ENCODE peak calls at places on chromosomes 3 and 15, in eight cellular contexts. J, M, H, D, N, L, O and R are unnamed samples.

GRCh38 chr3:139505829-139506386 is 29.6 kb upstream of the RBP2 start:
- DNase-seq in N (no peak), O (no peak), H (no peak), J (no peak), D (no peak), M (no peak), L (no peak), R (no peak)

GRCh38 chr3:143928541-143929255 is 42.9 kb upstream of the DIPK2A start:
- DNase-seq in D (no peak), H (no peak), J (no peak), M (no peak), L (no peak), O (no peak), N (no peak), R (no peak)

GRCh38 chr3:43996379-43997301 is 245.0 kb upstream of the TOPAZ1 start:
- DNase-seq in J (peak), H (no peak), D (peak), M (no peak), L (no peak), O (no peak), N (peak), R (no peak)

GRCh38 chr15:59105839-59106238 is 893 bp downstream of the CCNB2 start:
- DNase-seq in J (no peak), D (no peak), M (no peak), L (no peak), H (no peak), N (no peak), O (no peak), R (no peak)

GRCh38 chr15:62719316-62719715 is 323.2 kb upstream of the TPM1 start:
- DNase-seq in O (no peak), J (no peak), N (no peak), D (no peak), L (no peak), M (no peak), H (no peak), R (no peak)

GRCh38 chr3:13890377-13891016 is 10.6 kb upstream of the WNT7A start:
- DNase-seq in M (peak), L (no peak), D (peak), H (no peak), O (no peak), N (no peak), J (no peak), R (no peak)

GRCh38 chr3:101902041-101902440 is 52.7 kb downstream of the NFKBIZ start:
- DNase-seq in M (no peak), N (peak), H (no peak), L (no peak), J (no peak), O (no peak), D (no peak), R (no peak)

GRCh38 chr3:40312661-40313226 is 3.2 kb downstream of the EIF1B start:
- DNase-seq in D (no peak), N (no peak), M (no peak), L (no peak), O (no peak), J (no peak), H (no peak), R (no peak)

GRCh38 chr3:194781617-194782016 is 95.9 kb downstream of the FAM43A start:
- DNase-seq in N (no peak), H (no peak), J (no peak), M (no peak), O (no peak), D (no peak), L (no peak), R (no peak)

GRCh38 chr15:63456253-63456652 is 48.1 kb upstream of the USP3 start:
- DNase-seq in H (peak), D (no peak), N (no peak), M (no peak), L (no peak), O (no peak), J (no peak), R (no peak)

GRCh38 chr15:66721501-66721937 is 19.5 kb downstream of the SMAD6 start:
- DNase-seq in J (no peak), O (no peak), D (no peak), M (no peak), N (no peak), H (no peak), L (no peak), R (no peak)

GRCh38 chr15:79450648-79451047 is 18.5 kb downstream of the MINAR1 start:
- DNase-seq in O (no peak), H (no peak), N (no peak), M (no peak), L (no peak), D (no peak), J (no peak), R (no peak)

GRCh38 chr15:98142584-98142983 is 182.1 kb downstream of the ARRDC4 start:
- DNase-seq in L (no peak), H (no peak), D (no peak), N (no peak), J (no peak), M (no peak), O (no peak), R (no peak)

GRCh38 chr3:177427096-177427495 is 229.8 kb upstream of the TBL1XR1 start:
- DNase-seq in D (no peak), M (no peak), O (no peak), J (peak), N (no peak), H (no peak), L (no peak), R (no peak)

GRCh38 chr3:47002490-47003410 is 23.3 kb downstream of the NBEAL2 start:
- DNase-seq in M (peak), D (peak), O (no peak), N (no peak), H (no peak), J (no peak), L (no peak), R (no peak)

GRCh38 chr15:96363692-96364091 is 33.2 kb downstream of the NR2F2 start:
- DNase-seq in J (peak), O (no peak), L (no peak), M (no peak), N (no peak), H (no peak), D (no peak), R (no peak)

GRCh38 chr3:168040624-168041208 is 55.0 kb downstream of the GOLIM4 start:
- DNase-seq in H (no peak), J (no peak), D (no peak), O (no peak), L (no peak), N (peak), M (no peak), R (no peak)

GRCh38 chr3:13705051-13705450 is 156.1 kb downstream of the FBLN2 start:
- DNase-seq in N (no peak), D (no peak), O (no peak), J (no peak), M (no peak), H (peak), L (no peak), R (no peak)

DNA sequence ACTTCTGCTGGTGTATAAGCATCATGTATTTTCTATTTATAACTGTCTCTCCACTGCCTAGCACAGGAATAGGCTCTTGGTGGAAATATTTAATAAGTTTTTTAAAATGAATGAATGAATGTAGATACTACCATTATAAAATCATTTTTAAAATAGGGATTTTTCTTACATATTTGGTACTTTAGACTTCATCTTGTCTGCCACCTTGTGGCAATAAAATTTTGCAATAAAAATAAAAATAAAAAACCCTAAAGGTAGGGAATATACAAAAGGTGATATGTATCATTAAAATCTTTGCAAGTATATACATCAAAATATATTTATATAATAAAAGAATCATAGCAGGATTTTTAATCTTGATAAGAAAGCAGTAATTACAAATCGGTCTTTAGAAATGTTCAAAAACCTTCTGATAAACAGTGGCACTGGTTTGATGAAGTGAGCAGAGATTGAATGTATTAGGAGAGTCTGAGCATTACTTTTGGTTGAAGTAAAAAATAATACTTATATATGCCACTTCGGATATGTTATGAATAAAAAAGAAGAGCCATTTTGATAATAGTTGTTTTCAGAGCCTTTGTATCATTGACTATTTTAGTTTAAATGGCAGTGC is 95.2 kb downstream of the SPATA16 start:
- DNase-seq in D (no peak), J (no peak), N (no peak), H (no peak), L (no peak), M (no peak), O (no peak), R (no peak)
- TF ChIP-seq CTCF in D (no peak), J (no peak), N (no peak), H (no peak), L (no peak), M (no peak), O (peak), R (peak)

DNA sequence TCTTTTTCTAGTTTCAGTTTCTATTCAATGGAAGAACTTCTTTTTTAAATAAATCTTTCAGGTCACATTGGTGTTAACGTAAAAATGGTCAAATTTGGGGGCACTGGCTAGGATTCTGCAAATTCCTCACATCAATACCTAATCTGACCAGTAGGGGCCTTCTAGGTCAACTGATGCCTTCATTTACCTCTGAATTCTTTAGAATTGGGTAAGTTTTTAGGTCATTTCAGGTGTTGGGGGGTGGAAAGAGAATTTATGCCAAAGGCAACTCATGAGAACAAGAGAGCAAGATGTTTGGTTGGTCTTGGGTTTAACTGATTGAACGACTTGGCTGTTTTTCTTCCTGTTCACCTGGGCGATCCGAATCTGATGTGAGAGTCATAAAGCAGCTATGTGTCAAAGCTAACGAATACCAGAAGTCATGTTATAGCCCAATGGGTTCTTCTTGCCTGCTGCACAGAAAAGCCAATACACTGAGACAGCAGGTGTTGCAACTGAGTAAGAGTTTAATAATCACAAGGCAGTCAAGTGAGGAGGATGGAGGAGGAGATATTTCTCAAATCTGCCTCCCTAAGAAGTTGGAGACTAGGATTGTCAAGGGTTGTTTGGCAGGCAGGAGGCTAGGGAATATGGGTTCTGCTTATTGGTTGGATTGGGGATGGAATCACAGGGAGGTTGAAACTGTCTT is 15.3 kb downstream of the LRRC49 start:
- DNase-seq in O (no peak), L (no peak), M (no peak), N (no peak), D (no peak), H (no peak), J (no peak), R (no peak)
- TF ChIP-seq CTCF in O (no peak), L (no peak), M (peak), N (no peak), D (no peak), H (no peak), J (no peak), R (peak)

GRCh38 chr15:72472907-72473669 is 1.0 kb upstream of the ARIH1 start:
- DNase-seq in D (no peak), J (no peak), N (no peak), H (no peak), L (no peak), O (no peak), M (no peak), R (no peak)
- TF ChIP-seq CTCF in D (no peak), J (peak), N (peak), H (no peak), L (no peak), O (peak), M (peak), R (no peak)

GRCh38 chr15:75186044-75186443 is 15.6 kb upstream of the C15orf39 start:
- DNase-seq in H (no peak), O (no peak), D (no peak), J (no peak), N (no peak), L (no peak), M (no peak), R (no peak)

GRCh38 chr15:75185271-75186029 is 16.2 kb upstream of the C15orf39 start:
- DNase-seq in H (no peak), J (no peak), N (no peak), L (no peak), D (no peak), O (no peak), M (no peak), R (no peak)

GRCh38 chr15:75191235-75191634 is 10.4 kb upstream of the C15orf39 start:
- DNase-seq in D (no peak), M (no peak), H (no peak), L (no peak), J (no peak), O (no peak), N (no peak), R (no peak)

GRCh38 chr15:75192307-75192706 is 9.4 kb upstream of the C15orf39 start:
- DNase-seq in O (no peak), N (no peak), M (no peak), D (no peak), L (no peak), J (no peak), H (no peak), R (no peak)

DNA sequence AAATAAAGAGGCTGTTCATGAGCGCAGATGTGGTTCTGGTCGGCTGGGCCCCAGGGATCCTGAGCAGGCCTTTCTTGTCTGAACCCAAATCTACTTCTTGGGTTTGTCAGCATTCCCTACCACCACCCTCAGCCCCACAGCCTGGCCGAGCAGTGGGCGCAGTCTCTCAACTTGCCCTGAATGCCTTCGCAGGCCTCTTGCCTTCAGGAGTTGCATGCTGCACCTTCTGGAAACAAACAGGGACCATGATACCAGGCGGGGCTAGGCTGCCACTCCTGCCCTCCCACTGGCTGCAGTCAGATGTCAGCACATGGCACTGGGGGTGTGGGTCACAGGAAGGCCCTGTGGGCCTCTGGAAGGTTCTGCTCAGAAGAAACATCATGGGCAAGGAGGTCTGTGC is 13.2 kb upstream of the C15orf39 start:
- DNase-seq in N (no peak), M (no peak), H (no peak), D (no peak), L (no peak), J (no peak), O (no peak), R (no peak)
- TF ChIP-seq CTCF in N (no peak), M (no peak), H (no peak), D (no peak), L (no peak), J (no peak), O (no peak), R (no peak)

GRCh38 chr3:83734656-83735055 is 1224.1 kb upstream of the CADM2 start:
- DNase-seq in L (no peak), D (no peak), O (no peak), M (no peak), J (no peak), H (no peak), N (no peak), R (no peak)
- TF ChIP-seq CTCF in L (no peak), D (no peak), O (no peak), M (no peak), J (no peak), H (no peak), N (no peak), R (no peak)

GRCh38 chr3:146502887-146503458 is 33.6 kb upstream of the PLSCR2 start:
- DNase-seq in J (no peak), O (no peak), N (no peak), D (no peak), M (no peak), H (no peak), L (no peak), R (no peak)

GRCh38 chr3:146501752-146502151 is 32.4 kb upstream of the PLSCR2 start:
- DNase-seq in M (no peak), J (no peak), D (no peak), O (no peak), N (no peak), H (no peak), L (no peak), R (no peak)

GRCh38 chr3:146505496-146505895 is 36.1 kb upstream of the PLSCR2 start:
- DNase-seq in O (no peak), D (no peak), L (no peak), H (no peak), J (no peak), M (no peak), N (no peak), R (no peak)

GRCh38 chr3:146504546-146505197 is 35.3 kb upstream of the PLSCR2 start:
- DNase-seq in J (no peak), O (no peak), M (no peak), D (no peak), H (no peak), L (no peak), N (no peak), R (no peak)

DNA sequence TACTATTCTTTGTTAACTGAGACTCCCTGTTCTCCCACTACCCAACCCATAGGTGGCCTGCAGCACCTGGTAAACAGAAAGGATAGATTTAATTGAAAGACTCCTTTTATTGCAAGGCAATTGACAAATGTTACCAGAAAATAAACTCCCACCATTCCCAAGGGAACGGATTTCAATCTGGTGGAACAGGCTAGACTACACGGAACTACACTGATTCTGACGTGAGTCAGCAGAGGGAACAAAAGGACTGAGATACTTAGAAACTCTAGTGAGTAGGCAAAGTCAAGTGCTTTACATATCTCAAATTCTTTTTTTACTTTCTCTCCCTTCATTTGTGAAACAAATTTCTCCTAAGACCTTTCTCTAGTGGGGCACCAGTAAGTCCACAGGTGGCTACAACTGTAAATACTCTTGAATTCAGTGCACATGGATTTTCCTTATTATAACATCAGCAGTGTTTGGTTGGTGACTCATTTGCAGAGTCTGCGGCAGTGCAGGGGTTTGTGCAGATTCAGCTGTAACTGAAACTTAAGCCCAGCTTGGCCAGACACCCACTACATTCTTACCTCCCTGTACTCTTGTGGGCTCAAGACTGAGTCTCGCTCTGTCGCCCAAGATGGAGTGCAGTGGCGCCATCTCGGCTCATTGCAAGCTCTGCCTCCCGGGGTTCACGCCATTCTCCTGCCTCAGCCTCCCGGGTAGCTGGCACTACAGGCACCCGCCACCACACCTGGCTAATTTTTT is 34.3 kb upstream of the PLSCR2 start:
- DNase-seq in O (no peak), L (no peak), D (no peak), N (peak), H (no peak), M (no peak), J (peak), R (no peak)
- TF ChIP-seq CTCF in O (no peak), L (no peak), D (no peak), N (no peak), H (no peak), M (no peak), J (no peak), R (peak)